ENCODE peak calls at places on chromosomes 4 and X, in ten cellular contexts. M is brain microvascular endothelial cell, E is right atrium auricular region, G is psoas muscle, P is AG04450, U is PC-3, X is tibial artery, Q is heart left ventricle, L is SK-N-SH, N is body of pancreas. W is an unnamed sample.

GRCh38 chr4:96164814-96165351 is 325.0 kb downstream of the PDHA2 start:
- DNase-seq in L (no peak), G (no peak), E (no peak), X (no peak), P (no peak), Q (no peak), U (peak), M (peak), N (no peak), W (no peak)

GRCh38 chrX:43949669-43950068 is 23.5 kb downstream of the NDP start:
- DNase-seq in Q (no peak), P (no peak), N (peak), E (no peak), G (peak), U (peak), M (no peak), X (no peak), L (no peak), W (no peak)

GRCh38 chr4:52716364-52717151 is 34.7 kb downstream of the ERVMER34-1 start:
- DNase-seq in P (no peak), N (no peak), L (no peak), X (no peak), U (no peak), G (no peak), M (no peak), Q (no peak), E (no peak), W (no peak)

GRCh38 chrX:68711845-68712244 is 64.4 kb downstream of the STARD8 start:
- DNase-seq in E (no peak), X (no peak), Q (no peak), G (no peak), M (no peak), P (no peak), N (no peak), L (no peak), U (no peak), W (no peak)

GRCh38 chr4:164706675-164707074 is 47.3 kb upstream of the SMIM31 start:
- DNase-seq in P (no peak), E (no peak), N (no peak), X (no peak), G (no peak), L (no peak), M (no peak), Q (no peak), U (no peak), W (no peak)

GRCh38 chr4:102312447-102312846 is 32.8 kb downstream of the SLC39A8 start:
- DNase-seq in E (no peak), P (no peak), G (no peak), U (no peak), M (no peak), L (no peak), Q (no peak), X (no peak), N (no peak), W (no peak)

GRCh38 chr4:147714575-147715401 is 17.1 kb upstream of the ARHGAP10 start:
- DNase-seq in P (peak), M (peak), U (peak), N (no peak), G (peak), Q (peak), E (no peak), L (no peak), X (peak), W (no peak)

GRCh38 chrX:112651766-112652165 is 28.0 kb downstream of the LHFPL1 start:
- DNase-seq in L (no peak), P (no peak), M (no peak), N (no peak), X (no peak), U (no peak), E (no peak), G (no peak), Q (no peak), W (no peak)

GRCh38 chr4:20217951-20218350 is 33.8 kb upstream of the SLIT2 start:
- DNase-seq in L (no peak), G (no peak), E (no peak), P (no peak), U (peak), M (no peak), Q (no peak), N (no peak), X (no peak), W (no peak)

GRCh38 chrX:44675364-44676024 is 132.8 kb upstream of the FUNDC1 start:
- DNase-seq in X (no peak), P (peak), N (peak), G (peak), M (peak), Q (peak), L (peak), E (no peak), U (peak), W (no peak)

GRCh38 chr4:103786014-103786413 is 66.2 kb upstream of the TACR3 start:
- DNase-seq in N (no peak), P (no peak), G (no peak), X (no peak), U (peak), M (peak), L (peak), E (no peak), Q (no peak), W (no peak)

GRCh38 chrX:43564953-43565352 is 91.1 kb upstream of the MAOA start:
- DNase-seq in L (no peak), M (no peak), N (no peak), Q (no peak), X (no peak), E (no peak), P (no peak), U (peak), G (no peak), W (no peak)

GRCh38 chr4:184343400-184344177 is 125.9 kb upstream of the ENPP6 start:
- DNase-seq in X (peak), P (peak), U (peak), L (peak), Q (peak), G (peak), N (peak), M (peak), E (peak), W (no peak)

GRCh38 chr4:179116011-179116410 is 1673.8 kb upstream of the AGA start:
- DNase-seq in N (no peak), L (no peak), X (no peak), P (peak), Q (no peak), U (no peak), G (no peak), M (no peak), E (no peak), W (no peak)

GRCh38 chr4:142427456-142427855 is 418.6 kb downstream of the INPP4B start:
- DNase-seq in P (no peak), L (no peak), X (no peak), M (no peak), E (no peak), Q (no peak), N (no peak), U (no peak), G (no peak), W (no peak)

GRCh38 chr4:120034913-120035312 is 31.7 kb downstream of the MAD2L1 start:
- DNase-seq in P (no peak), G (no peak), X (no peak), L (no peak), N (no peak), U (no peak), M (no peak), Q (no peak), E (no peak), W (no peak)

GRCh38 chrX:24396236-24396929 is 35.9 kb downstream of the SUPT20HL1 start:
- DNase-seq in X (peak), E (no peak), M (peak), G (no peak), N (no peak), L (no peak), U (peak), P (no peak), Q (no peak), W (no peak)

GRCh38 chr4:76168688-76169087 is 20.5 kb upstream of the NUP54 start:
- DNase-seq in M (no peak), E (no peak), N (no peak), P (no peak), Q (no peak), L (no peak), U (no peak), X (no peak), G (no peak), W (no peak)

GRCh38 chr4:7392438-7393374 is 42.0 kb downstream of the PSAPL1 start:
- DNase-seq in P (no peak), L (peak), G (peak), E (peak), X (no peak), Q (no peak), U (peak), M (peak), N (peak), W (peak)

DNA sequence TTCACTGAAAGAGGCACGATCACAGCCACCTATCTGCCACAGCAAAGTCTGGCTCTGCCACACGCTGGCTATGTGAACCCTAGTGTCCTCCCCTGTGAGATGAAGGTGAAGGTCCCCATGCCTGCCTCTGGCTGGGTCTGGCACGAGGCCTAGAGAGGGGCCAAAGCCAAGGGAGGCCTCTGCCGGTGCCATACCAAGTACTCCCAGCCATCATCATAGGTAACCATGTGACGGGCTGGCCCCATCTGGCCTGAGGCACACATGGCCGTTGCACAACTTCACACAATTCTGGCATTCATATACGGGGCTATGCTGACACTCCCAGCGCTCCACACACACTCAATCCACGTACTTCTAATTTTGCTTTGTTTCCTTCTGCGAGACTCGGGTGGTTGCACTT is 15.3 kb downstream of the NOP14 start:
- DNase-seq in M (no peak), L (no peak), G (no peak), X (no peak), E (no peak), U (no peak), Q (peak), N (no peak), P (no peak), W (peak)
- H3K27ac ChIP-seq in M (no peak), L (no peak), G (no peak), X (no peak), E (no peak), U (no peak), Q (no peak), N (no peak), P (no peak), W (no peak)

GRCh38 chrX:140764401-140764919 is 54.9 kb downstream of the LINC00632 start:
- DNase-seq in Q (peak), U (peak), X (peak), E (no peak), N (peak), M (peak), L (peak), G (peak), P (peak), W (peak)
- H3K27ac ChIP-seq in Q (peak), U (peak), X (peak), E (peak), N (no peak), M (peak), L (no peak), G (no peak), P (peak), W (peak)

GRCh38 chr4:37909690-37910486 is 19.0 kb downstream of the TBC1D1 start:
- DNase-seq in E (no peak), P (no peak), M (no peak), G (no peak), N (no peak), U (no peak), Q (no peak), X (no peak), L (no peak), W (no peak)
- H3K27ac ChIP-seq in E (peak), P (no peak), M (no peak), G (peak), N (no peak), U (no peak), Q (peak), X (peak), L (no peak), W (peak)

GRCh38 chrX:154525606-154526490 is 9.8 kb upstream of the FAM3A start:
- DNase-seq in U (peak), N (no peak), M (no peak), Q (no peak), P (no peak), E (no peak), X (no peak), L (no peak), G (no peak), W (no peak)

GRCh38 chrX:154529206-154529612 is 13.2 kb upstream of the FAM3A start:
- DNase-seq in N (no peak), X (no peak), E (no peak), P (no peak), L (no peak), Q (no peak), M (no peak), U (no peak), G (no peak), W (no peak)

GRCh38 chrX:154530286-154530685 is 14.3 kb upstream of the FAM3A start:
- DNase-seq in X (no peak), G (no peak), U (no peak), P (no peak), N (no peak), Q (no peak), M (no peak), L (no peak), E (no peak), W (no peak)

GRCh38 chrX:154531626-154532025 is 15.0 kb downstream of the G6PD start:
- DNase-seq in X (peak), Q (no peak), L (no peak), M (no peak), E (no peak), P (no peak), U (no peak), G (no peak), N (no peak), W (peak)

GRCh38 chrX:154526901-154527675 is 11.1 kb upstream of the FAM3A start:
- DNase-seq in X (peak), N (peak), P (no peak), E (peak), M (peak), Q (peak), L (peak), G (peak), U (peak), W (no peak)
- H3K27ac ChIP-seq in X (peak), N (peak), P (peak), E (peak), M (no peak), Q (peak), L (peak), G (peak), U (no peak), W (peak)

DNA sequence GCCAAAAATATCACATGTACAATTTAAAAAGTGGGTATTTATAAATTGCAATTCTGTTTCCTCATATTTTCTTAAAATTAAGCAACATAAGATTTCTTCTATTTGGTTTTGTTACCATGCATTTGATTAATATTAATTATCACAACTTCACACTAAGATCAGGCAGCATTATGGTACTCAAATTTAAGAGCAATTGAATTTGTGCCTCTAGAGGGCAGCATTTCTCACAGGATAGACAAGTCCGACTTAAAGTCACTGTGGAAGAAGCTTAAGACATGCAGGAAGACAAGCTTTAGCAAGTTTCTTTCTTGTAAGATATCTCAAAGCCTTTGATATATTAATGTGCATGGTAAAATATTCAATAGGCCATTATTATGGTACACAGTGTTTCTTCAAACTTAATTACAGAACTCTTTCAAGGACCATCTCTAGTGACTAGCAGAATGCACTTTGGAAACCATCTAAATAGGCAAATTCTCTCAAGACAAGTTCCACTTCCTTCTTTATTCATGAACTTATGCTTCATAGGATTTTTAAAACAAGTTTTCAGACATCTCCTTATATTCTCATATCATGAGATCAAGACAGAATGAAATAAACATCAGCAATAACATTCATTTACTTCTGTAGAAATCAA is 35.0 kb downstream of the FBXW7 start:
- DNase-seq in U (peak), P (peak), G (no peak), N (peak), E (no peak), M (peak), X (no peak), L (peak), Q (peak), W (no peak)
- H3K27ac ChIP-seq in U (no peak), P (no peak), G (no peak), N (no peak), E (no peak), M (no peak), X (no peak), L (no peak), Q (no peak), W (no peak)

DNA sequence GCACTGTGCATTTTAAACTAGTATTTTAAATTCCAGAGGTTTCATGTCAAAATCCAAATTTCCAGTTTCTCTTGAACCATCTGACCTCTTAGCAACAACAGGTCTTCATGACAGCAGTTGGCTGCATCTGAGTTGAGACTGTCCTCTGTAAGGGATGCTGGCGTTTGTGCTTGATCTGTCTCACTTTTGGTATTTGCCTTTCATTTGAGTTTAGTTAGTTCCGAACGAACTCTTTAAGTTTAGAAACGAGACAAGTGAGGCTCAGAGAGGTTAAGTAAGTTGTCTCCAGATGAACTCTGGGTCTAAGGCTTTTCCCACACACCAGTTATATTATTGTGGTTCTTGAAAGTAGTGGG is 29.1 kb downstream of the SPARCL1 start:
- DNase-seq in X (no peak), U (no peak), M (no peak), E (no peak), N (no peak), L (no peak), P (no peak), G (no peak), Q (no peak), W (no peak)
- H3K27ac ChIP-seq in X (no peak), U (no peak), M (no peak), E (no peak), N (no peak), L (no peak), P (no peak), G (no peak), Q (peak), W (no peak)

GRCh38 chr4:169253087-169253675 is 17.6 kb downstream of the SH3RF1 start:
- DNase-seq in E (no peak), U (no peak), M (no peak), X (no peak), P (no peak), N (no peak), Q (no peak), L (no peak), G (no peak), W (no peak)

GRCh38 chr4:169250796-169251195 is 20.0 kb downstream of the SH3RF1 start:
- DNase-seq in E (no peak), G (no peak), Q (no peak), L (no peak), U (no peak), M (no peak), P (no peak), X (no peak), N (no peak), W (no peak)

GRCh38 chr4:169252339-169253086 is 18.2 kb downstream of the SH3RF1 start:
- DNase-seq in X (no peak), E (no peak), G (no peak), Q (no peak), L (no peak), M (peak), N (no peak), U (no peak), P (no peak), W (no peak)

GRCh38 chr4:169249214-169249973 is 21.4 kb downstream of the SH3RF1 start:
- DNase-seq in E (no peak), U (peak), X (no peak), N (no peak), G (no peak), P (no peak), L (no peak), M (peak), Q (no peak), W (no peak)

GRCh38 chr4:169251291-169252235 is 19.2 kb downstream of the SH3RF1 start:
- DNase-seq in M (no peak), E (no peak), U (peak), P (no peak), L (no peak), G (no peak), Q (no peak), X (no peak), N (no peak), W (no peak)
- H3K27ac ChIP-seq in M (peak), E (no peak), U (peak), P (no peak), L (peak), G (no peak), Q (no peak), X (no peak), N (peak), W (no peak)

DNA sequence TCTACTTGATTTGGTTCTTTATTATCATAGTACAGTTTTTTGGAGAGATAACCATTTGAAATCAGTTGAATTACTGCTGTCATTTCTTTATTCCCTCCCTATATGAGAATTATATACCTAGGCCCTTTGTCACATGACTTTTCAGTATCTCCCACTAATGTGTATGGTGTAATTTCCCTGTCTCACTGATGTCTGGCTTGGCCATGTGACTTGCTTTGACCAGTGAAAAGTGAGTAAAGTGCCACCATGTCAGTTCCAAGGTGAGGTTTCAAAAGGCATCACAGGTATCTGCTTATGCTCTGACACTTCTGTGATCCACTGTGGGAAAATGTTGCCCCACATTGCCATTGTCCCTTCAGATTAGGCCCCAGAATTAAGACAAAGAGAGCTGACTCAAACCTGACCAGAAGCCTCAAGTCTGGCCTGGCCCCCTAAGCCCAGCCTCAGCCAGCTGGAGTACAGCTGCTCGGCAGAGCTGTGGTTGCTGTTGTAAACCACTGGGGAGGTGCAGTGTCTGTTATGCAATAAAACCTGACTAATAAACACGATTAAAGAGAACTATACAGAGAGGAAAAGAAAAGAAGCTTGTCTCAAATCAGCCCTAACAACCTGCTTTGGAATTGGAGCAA is 27.5 kb downstream of the SETD7 start:
- DNase-seq in N (no peak), P (peak), M (peak), U (no peak), Q (peak), X (peak), E (peak), L (no peak), G (peak), W (no peak)
- H3K27ac ChIP-seq in N (no peak), P (peak), M (peak), U (no peak), Q (peak), X (no peak), E (no peak), L (no peak), G (no peak), W (peak)